ENCODE peak calls at places on chromosomes 1 and 21, in seven cellular contexts. One of them, this sample, is unnamed.

GRCh38 chr1:201461783-201462441 is 7.1 kb downstream of the PHLDA3 start:
- DNase-seq in cardiac muscle cell: no peak
- DNase-seq in thoracic aorta: peak; percentile 85
- DNase-seq in pancreas: no peak
- DNase-seq in heart left ventricle: peak; percentile 84
- DNase-seq in suprapubic skin: peak; percentile 92
- DNase-seq in hepatocyte: peak; percentile 91
- DNase-seq in this sample: no peak

GRCh38 chr1:36492491-36492890 is 9.8 kb upstream of the CSF3R start:
- DNase-seq in cardiac muscle cell: no peak
- DNase-seq in heart left ventricle: no peak
- DNase-seq in thoracic aorta: no peak
- DNase-seq in pancreas: no peak
- DNase-seq in hepatocyte: no peak
- DNase-seq in suprapubic skin: no peak
- DNase-seq in this sample: no peak

GRCh38 chr1:101081496-101082282 is 56.1 kb upstream of the DPH5 start:
- DNase-seq in pancreas: no peak
- DNase-seq in suprapubic skin: no peak
- DNase-seq in thoracic aorta: no peak
- DNase-seq in hepatocyte: no peak
- DNase-seq in cardiac muscle cell: no peak
- DNase-seq in heart left ventricle: no peak
- DNase-seq in this sample: no peak

GRCh38 chr1:113617438-113618141 is 141.7 kb downstream of the PHTF1 start:
- DNase-seq in heart left ventricle: no peak
- DNase-seq in thoracic aorta: no peak
- DNase-seq in cardiac muscle cell: peak; percentile 6
- DNase-seq in suprapubic skin: no peak
- DNase-seq in hepatocyte: no peak
- DNase-seq in pancreas: no peak
- DNase-seq in this sample: no peak

GRCh38 chr1:39631361-39632331 is 7.8 kb downstream of the HEYL start:
- DNase-seq in suprapubic skin: no peak
- DNase-seq in cardiac muscle cell: no peak
- DNase-seq in thoracic aorta: no peak
- DNase-seq in hepatocyte: no peak
- DNase-seq in heart left ventricle: no peak
- DNase-seq in pancreas: no peak
- DNase-seq in this sample: no peak

GRCh38 chr1:76035053-76035452 is 39.5 kb upstream of the ST6GALNAC3 start:
- DNase-seq in suprapubic skin: no peak
- DNase-seq in pancreas: no peak
- DNase-seq in thoracic aorta: no peak
- DNase-seq in heart left ventricle: no peak
- DNase-seq in cardiac muscle cell: no peak
- DNase-seq in hepatocyte: peak; percentile 28
- DNase-seq in this sample: no peak

GRCh38 chr1:1250828-1251284 is 4.3 kb upstream of the C1QTNF12 start:
- DNase-seq in cardiac muscle cell: no peak
- DNase-seq in hepatocyte: no peak
- DNase-seq in thoracic aorta: no peak
- DNase-seq in pancreas: peak; percentile 48
- DNase-seq in suprapubic skin: no peak
- DNase-seq in heart left ventricle: no peak
- DNase-seq in this sample: no peak

GRCh38 chr21:43869486-43870325 is 4.7 kb downstream of the AGPAT3 start:
- DNase-seq in suprapubic skin: no peak
- DNase-seq in heart left ventricle: no peak
- DNase-seq in pancreas: no peak
- DNase-seq in cardiac muscle cell: no peak
- DNase-seq in thoracic aorta: no peak
- DNase-seq in hepatocyte: no peak
- DNase-seq in this sample: no peak

GRCh38 chr1:36448530-36449051 is 1.7 kb downstream of the OSCP1 start:
- DNase-seq in cardiac muscle cell: no peak
- DNase-seq in suprapubic skin: no peak
- DNase-seq in heart left ventricle: no peak
- DNase-seq in hepatocyte: no peak
- DNase-seq in pancreas: no peak
- DNase-seq in thoracic aorta: no peak
- DNase-seq in this sample: no peak

GRCh38 chr1:101112051-101112770 is 86.6 kb upstream of the DPH5 start:
- DNase-seq in suprapubic skin: no peak
- DNase-seq in cardiac muscle cell: no peak
- DNase-seq in pancreas: no peak
- DNase-seq in hepatocyte: no peak
- DNase-seq in thoracic aorta: no peak
- DNase-seq in heart left ventricle: peak; percentile 66
- DNase-seq in this sample: no peak

DNA sequence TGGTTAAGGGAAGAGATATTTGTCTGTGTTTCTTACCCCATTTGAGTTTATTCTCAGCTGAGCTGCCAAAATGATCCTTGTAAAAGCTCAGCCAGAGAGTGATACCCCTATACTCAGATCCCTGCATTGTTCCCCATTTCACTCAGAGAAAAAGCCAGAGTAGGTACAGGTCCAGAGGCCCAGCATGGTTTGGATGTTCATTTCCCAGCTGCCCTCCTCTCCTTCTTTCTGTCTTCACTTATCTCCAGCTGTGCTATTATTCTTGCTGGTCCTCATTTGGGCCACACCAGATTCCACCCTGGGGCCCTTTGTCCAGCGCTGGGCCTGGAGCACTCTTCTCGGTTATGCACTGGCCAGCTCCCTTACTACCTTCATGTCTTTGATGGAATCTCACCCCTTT is 187.7 kb downstream of the CHRM3 start:
- DNase-seq in cardiac muscle cell: no peak
- DNase-seq in hepatocyte: no peak
- DNase-seq in heart left ventricle: no peak
- DNase-seq in thoracic aorta: no peak
- DNase-seq in pancreas: no peak
- DNase-seq in suprapubic skin: no peak
- DNase-seq in this sample: no peak
- H3K27ac ChIP-seq in cardiac muscle cell: no peak overlapping the region
- H3K27ac ChIP-seq in hepatocyte: no peak overlapping the region
- H3K27ac ChIP-seq in heart left ventricle: no peak overlapping the region
- H3K27ac ChIP-seq in thoracic aorta: no peak overlapping the region
- H3K27ac ChIP-seq in pancreas: no peak overlapping the region
- H3K27ac ChIP-seq in suprapubic skin: no peak overlapping the region
- H3K27ac ChIP-seq in this sample: no peak overlapping the region

GRCh38 chr1:228151526-228151925 is 1.8 kb downstream of the GJC2 start:
- DNase-seq in suprapubic skin: no peak
- DNase-seq in hepatocyte: no peak
- DNase-seq in thoracic aorta: no peak
- DNase-seq in heart left ventricle: no peak
- DNase-seq in cardiac muscle cell: no peak
- DNase-seq in pancreas: peak; percentile 47
- DNase-seq in this sample: no peak

GRCh38 chr1:228151170-228151513 is 1.4 kb downstream of the GJC2 start:
- DNase-seq in pancreas: peak; percentile 50
- DNase-seq in cardiac muscle cell: no peak
- DNase-seq in suprapubic skin: no peak
- DNase-seq in hepatocyte: no peak
- DNase-seq in heart left ventricle: no peak
- DNase-seq in thoracic aorta: no peak
- DNase-seq in this sample: no peak

GRCh38 chr1:228150021-228150457 is 309 bp downstream of the GJC2 start:
- DNase-seq in pancreas: peak; percentile 57
- DNase-seq in thoracic aorta: no peak
- DNase-seq in heart left ventricle: no peak
- DNase-seq in hepatocyte: no peak
- DNase-seq in cardiac muscle cell: no peak
- DNase-seq in suprapubic skin: no peak
- DNase-seq in this sample: no peak

GRCh38 chr1:228149341-228150020 is at the start of gene GJC2:
- DNase-seq in thoracic aorta: no peak
- DNase-seq in hepatocyte: peak; percentile 43
- DNase-seq in heart left ventricle: no peak
- DNase-seq in suprapubic skin: no peak
- DNase-seq in cardiac muscle cell: peak; percentile 36
- DNase-seq in pancreas: peak; percentile 49
- DNase-seq in this sample: no peak

GRCh38 chr1:228150458-228151169 is 884 bp downstream of the GJC2 start:
- DNase-seq in thoracic aorta: no peak
- DNase-seq in suprapubic skin: no peak
- DNase-seq in cardiac muscle cell: no peak
- DNase-seq in hepatocyte: peak; percentile 63
- DNase-seq in pancreas: peak; percentile 61
- DNase-seq in heart left ventricle: peak; percentile 79
- DNase-seq in this sample: no peak
- H3K27ac ChIP-seq in thoracic aorta: peak overlapping the region; percentile 83
- H3K27ac ChIP-seq in suprapubic skin: peak overlapping the region; percentile 73
- H3K27ac ChIP-seq in cardiac muscle cell: peak overlapping the region; percentile 34
- H3K27ac ChIP-seq in hepatocyte: peak overlapping the region; percentile 91
- H3K27ac ChIP-seq in pancreas: peak overlapping the region; percentile 57
- H3K27ac ChIP-seq in heart left ventricle: peak overlapping the region; percentile 74
- H3K27ac ChIP-seq in this sample: no peak overlapping the region

DNA sequence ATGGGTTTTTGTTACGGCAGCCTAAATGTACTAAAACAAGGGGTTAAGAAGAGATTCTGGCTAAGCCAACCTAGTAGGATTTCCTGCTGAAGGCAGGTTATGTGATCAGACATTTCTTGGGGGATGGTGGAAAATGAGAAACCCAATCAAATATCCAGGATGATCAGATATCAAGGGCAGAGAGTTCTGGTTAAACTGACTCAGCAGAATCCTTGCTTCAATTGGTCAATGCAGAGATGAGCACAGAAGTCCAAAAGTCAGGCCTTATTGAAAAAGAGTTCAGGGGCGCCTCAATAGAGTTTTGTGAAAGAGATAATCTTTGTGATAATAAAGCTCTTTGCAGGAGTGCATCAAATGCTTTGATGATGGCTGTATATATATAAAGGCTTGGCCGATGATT is 237.1 kb downstream of the AMY1C start:
- DNase-seq in heart left ventricle: no peak
- DNase-seq in suprapubic skin: no peak
- DNase-seq in thoracic aorta: no peak
- DNase-seq in cardiac muscle cell: no peak
- DNase-seq in pancreas: no peak
- DNase-seq in hepatocyte: no peak
- DNase-seq in this sample: no peak
- H3K27ac ChIP-seq in heart left ventricle: no peak overlapping the region
- H3K27ac ChIP-seq in suprapubic skin: no peak overlapping the region
- H3K27ac ChIP-seq in thoracic aorta: no peak overlapping the region
- H3K27ac ChIP-seq in cardiac muscle cell: no peak overlapping the region
- H3K27ac ChIP-seq in pancreas: no peak overlapping the region
- H3K27ac ChIP-seq in hepatocyte: no peak overlapping the region
- H3K27ac ChIP-seq in this sample: no peak overlapping the region

GRCh38 chr1:47521034-47521871 is 83.4 kb downstream of the FOXD2 start:
- DNase-seq in cardiac muscle cell: no peak
- DNase-seq in hepatocyte: no peak
- DNase-seq in heart left ventricle: no peak
- DNase-seq in pancreas: no peak
- DNase-seq in suprapubic skin: peak; percentile 68
- DNase-seq in thoracic aorta: peak; percentile 74
- DNase-seq in this sample: no peak
- H3K27ac ChIP-seq in cardiac muscle cell: no peak overlapping the region
- H3K27ac ChIP-seq in hepatocyte: no peak overlapping the region
- H3K27ac ChIP-seq in heart left ventricle: no peak overlapping the region
- H3K27ac ChIP-seq in pancreas: no peak overlapping the region
- H3K27ac ChIP-seq in suprapubic skin: no peak overlapping the region
- H3K27ac ChIP-seq in thoracic aorta: peak overlapping the region; percentile 69
- H3K27ac ChIP-seq in this sample: no peak overlapping the region

This sample was measured in iPS DF 6.9.